ENCODE peak calls at places on chromosomes 4 and X, in six cellular contexts. V is heart left ventricle; C is pancreas; K is right cardiac atrium; P is CD8-positive, alpha-beta memory T cell; U is fibroblast of lung. Q is an unnamed sample.

GRCh38 chr4:116539744-116540143 is 545.6 kb downstream of the TRAM1L1 start:
- DNase-seq in V (no peak), C (no peak), K (no peak), P (no peak), U (no peak), Q (no peak)

GRCh38 chrX:26032141-26032917 is 105.8 kb upstream of the MAGEB18 start:
- DNase-seq in V (no peak), C (no peak), K (no peak), P (no peak), U (peak; percentile 0), Q (no peak)

GRCh38 chrX:119495734-119496520 is 27.7 kb downstream of the SLC25A5 start:
- DNase-seq in V (no peak), C (no peak), K (no peak), P (no peak), U (no peak), Q (no peak)

GRCh38 chr4:17276821-17277220 is 235.1 kb downstream of the QDPR start:
- DNase-seq in V (peak; percentile 68), C (no peak), K (peak; percentile 58), P (no peak), U (peak; percentile 66), Q (no peak)

GRCh38 chr4:15182600-15183222 is 180.4 kb downstream of the CPEB2 start:
- DNase-seq in V (no peak), C (no peak), K (no peak), P (no peak), U (peak; percentile 60), Q (no peak)

GRCh38 chr4:104425003-104425402 is 69.7 kb downstream of the CXXC4 start:
- DNase-seq in V (no peak), C (no peak), K (no peak), P (no peak), U (no peak), Q (peak; percentile 16)

GRCh38 chrX:10104958-10105658 is 51.7 kb upstream of the CLCN4 start:
- DNase-seq in V (no peak), C (no peak), K (no peak), P (no peak), U (no peak), Q (no peak)

GRCh38 chr4:138775890-138776289 is 239.7 kb upstream of the NOCT start:
- DNase-seq in V (no peak), C (no peak), K (no peak), P (no peak), U (no peak), Q (no peak)

GRCh38 chr4:77360451-77360850 is 203.4 kb downstream of the CCNG2 start:
- DNase-seq in V (no peak), C (no peak), K (no peak), P (no peak), U (no peak), Q (no peak)

GRCh38 chrX:132559101-132559500 is 70.3 kb upstream of the MBNL3 start:
- DNase-seq in V (no peak), C (no peak), K (no peak), P (no peak), U (no peak), Q (no peak)

GRCh38 chr4:3827616-3828492 is 61.7 kb downstream of the ADRA2C start:
- DNase-seq in V (peak; percentile 90), C (peak; percentile 90), K (peak; percentile 88), P (no peak), U (peak; percentile 18), Q (no peak)

GRCh38 chrX:40936827-40937226 is 148.4 kb upstream of the USP9X start:
- DNase-seq in V (no peak), C (no peak), K (no peak), P (no peak), U (no peak), Q (no peak)

GRCh38 chr4:52195882-52196281 is 144.8 kb downstream of the SPATA18 start:
- DNase-seq in V (no peak), C (no peak), K (no peak), P (no peak), U (no peak), Q (no peak)

GRCh38 chrX:150934453-150934852 is 36.0 kb upstream of the CD99L2 start:
- DNase-seq in V (no peak), C (no peak), K (no peak), P (no peak), U (peak; percentile 72), Q (no peak)

GRCh38 chr4:153242848-153243324 is 38.6 kb downstream of the TRIM2 start:
- DNase-seq in V (no peak), C (no peak), K (no peak), P (no peak), U (no peak), Q (no peak)

GRCh38 chr4:5708829-5709680 is 696 bp upstream of the EVC2 start:
- DNase-seq in V (peak; percentile 64), C (no peak), K (no peak), P (no peak), U (no peak), Q (no peak)

GRCh38 chrX:45715787-45716186 is 515.1 kb upstream of the DIPK2B start:
- DNase-seq in V (no peak), C (no peak), K (no peak), P (no peak), U (peak; percentile 77), Q (no peak)

GRCh38 chrX:146385529-146385928 is 424.0 kb upstream of the CXorf51B start:
- DNase-seq in V (no peak), C (no peak), K (no peak), P (no peak), U (no peak), Q (no peak)
- H3K9me3 ChIP-seq in V (no peaks in the 10 kb centered on the region), C (no peaks in the 10 kb centered on the region), K (no peaks in the 10 kb centered on the region), P (no peaks in the 10 kb centered on the region), U (no peaks in the 10 kb centered on the region), Q (no peaks in the 10 kb centered on the region)

GRCh38 chr4:96736352-96736889 is 896.5 kb downstream of the PDHA2 start:
- DNase-seq in V (no peak), C (no peak), K (no peak), P (no peak), U (peak; percentile 94), Q (peak; percentile 99)
- H3K9me3 ChIP-seq in V (no peaks in the 10 kb centered on the region), C (no peaks in the 10 kb centered on the region), K (no peaks in the 10 kb centered on the region), P (no peaks in the 10 kb centered on the region), U (no peaks in the 10 kb centered on the region), Q (no peaks in the 10 kb centered on the region)

GRCh38 chr4:174494146-174494545 is 28.1 kb downstream of the HPGD start:
- DNase-seq in V (no peak), C (no peak), K (no peak), P (no peak), U (no peak), Q (no peak)

GRCh38 chr4:174485025-174485424 is 37.3 kb downstream of the HPGD start:
- DNase-seq in V (no peak), C (no peak), K (no peak), P (no peak), U (no peak), Q (no peak)

GRCh38 chr4:174494731-174495130 is 27.6 kb downstream of the HPGD start:
- DNase-seq in V (no peak), C (no peak), K (no peak), P (no peak), U (no peak), Q (no peak)

GRCh38 chr4:174490356-174490969 is 31.8 kb downstream of the HPGD start:
- DNase-seq in V (no peak), C (no peak), K (no peak), P (no peak), U (peak; percentile 60), Q (no peak)
- H3K9me3 ChIP-seq in V (no peaks in the 10 kb centered on the region), C (no peaks in the 10 kb centered on the region), K (no peaks in the 10 kb centered on the region), P (no peaks in the 10 kb centered on the region), U (no peaks in the 10 kb centered on the region), Q (no peaks in the 10 kb centered on the region)

GRCh38 chrX:70346671-70347070 is 56.8 kb downstream of the KIF4A start:
- DNase-seq in V (no peak), C (no peak), K (no peak), P (no peak), U (no peak), Q (peak; percentile 65)
- H3K9me3 ChIP-seq in V (no peaks in the 10 kb centered on the region), C (no peaks in the 10 kb centered on the region), K (no peaks in the 10 kb centered on the region), P (no peaks in the 10 kb centered on the region), U (no peaks in the 10 kb centered on the region), Q (no peaks in the 10 kb centered on the region)